ENCODE peak calls at places on chromosomes 13 and 19, in four cellular contexts. U is GM12878, N is A549, L is HepG2. C is an unnamed sample.

GRCh38 chr19:51103811-51104470 is 4.3 kb downstream of the CTU1 start:
- DNase-seq in L (no peak), N (no peak), U (no peak), C (no peak)

GRCh38 chr13:48221301-48222190 is 11.5 kb upstream of the ITM2B start:
- DNase-seq in N (no peak), L (no peak), U (no peak), C (no peak)

GRCh38 chr13:111387026-111387871 is 66.8 kb downstream of the TEX29 start:
- DNase-seq in L (no peak), N (no peak), U (no peak), C (no peak)

GRCh38 chr13:30743319-30744055 is 8.1 kb downstream of the ALOX5AP start:
- DNase-seq in L (peak; percentile 10), U (no peak), N (peak; percentile 80), C (no peak)

GRCh38 chr13:30319130-30319529 is 11.8 kb upstream of the KATNAL1 start:
- DNase-seq in U (no peak), L (no peak), N (no peak), C (no peak)

GRCh38 chr19:2923510-2923909 is 21.3 kb downstream of the ZNF77 start:
- DNase-seq in N (no peak), U (no peak), L (peak; percentile 21), C (no peak)

GRCh38 chr19:40542197-40542859 is 34.3 kb upstream of the SHKBP1 start:
- DNase-seq in L (no peak), U (no peak), N (no peak), C (no peak)

GRCh38 chr13:112567161-112567862 is 20.6 kb downstream of the TUBGCP3 start:
- DNase-seq in U (no peak), N (no peak), L (no peak), C (no peak)

GRCh38 chr13:36413161-36413560 is 19.1 kb upstream of the CCNA1 start:
- DNase-seq in U (no peak), L (no peak), N (no peak), C (no peak)

GRCh38 chr13:20127563-20128458 is 33.0 kb downstream of the GJA3 start:
- DNase-seq in U (no peak), L (peak; percentile 53), N (peak; percentile 21), C (no peak)

GRCh38 chr13:77374786-77375185 is 47.9 kb upstream of the MYCBP2 start:
- DNase-seq in U (no peak), L (no peak), N (no peak), C (no peak)

GRCh38 chr13:47546963-47547345 is 454.1 kb downstream of the SUCLA2 start:
- DNase-seq in L (no peak), N (no peak), U (no peak), C (no peak)

GRCh38 chr19:5686647-5687359 is 3.3 kb upstream of the RPL36 start:
- DNase-seq in N (peak; percentile 74), U (peak; percentile 73), L (peak; percentile 87), C (peak; percentile 95)

DNA sequence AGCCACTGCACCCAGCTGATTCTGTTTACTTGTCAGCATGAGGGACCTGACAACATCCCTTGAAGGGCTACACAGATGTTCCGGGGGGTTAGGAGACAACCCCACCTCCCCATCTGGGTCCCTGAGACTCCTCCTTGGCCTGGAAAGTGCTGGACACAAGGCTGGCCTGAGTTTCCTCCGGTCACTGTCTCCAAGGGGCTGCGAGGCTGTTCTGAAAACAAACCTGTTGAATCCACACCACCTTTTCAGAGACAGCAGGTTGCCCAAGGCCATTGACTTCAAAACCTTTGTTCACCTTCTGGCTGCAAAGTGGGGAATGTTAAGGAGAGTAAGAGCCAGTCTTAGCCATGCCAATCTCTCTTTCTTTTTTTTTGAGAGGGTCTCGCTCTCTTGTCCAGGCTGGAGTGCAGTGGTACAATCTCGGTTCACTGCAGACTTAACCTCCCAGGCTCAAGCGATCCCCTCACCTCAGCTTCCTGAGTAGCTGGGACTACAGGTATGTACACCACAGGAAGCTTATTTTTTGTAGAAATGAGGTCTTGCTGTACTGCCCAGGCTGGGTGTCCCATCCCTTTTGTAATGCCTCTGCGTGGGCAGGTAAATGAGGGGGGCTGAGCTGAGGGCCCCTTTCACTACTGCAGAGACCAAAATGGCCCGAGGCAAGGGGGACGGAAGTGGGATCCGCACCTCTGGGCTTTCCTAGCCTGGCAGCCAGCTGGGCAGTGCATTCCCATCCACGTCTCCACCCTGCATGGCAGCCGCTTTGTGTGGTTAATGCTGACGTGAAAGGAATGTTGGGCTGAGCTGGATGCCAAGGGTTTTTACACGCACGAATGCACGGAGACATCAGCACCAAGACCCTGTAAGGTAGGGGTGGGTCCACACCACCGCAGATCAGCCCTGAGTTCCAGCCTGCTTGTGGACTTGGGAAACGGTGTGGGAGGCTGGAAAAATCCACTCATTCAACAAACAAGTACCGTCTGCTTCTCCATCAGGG is 1.9 kb upstream of the ZNF628 start:
- DNase-seq in U (no peak), N (no peak), L (no peak), C (no peak)
- TF ChIP-seq CHD4 in U (no peak), N (no peak), L (no peak), C (no peak)

GRCh38 chr19:15666883-15667282 is 6.0 kb upstream of the CYP4F12 start:
- DNase-seq in U (no peak), L (no peak), N (no peak), C (no peak)
- TF ChIP-seq CHD4 in U (no peak), L (no peak), N (no peak), C (no peak)

GRCh38 chr19:43532571-43532961 is 422 bp upstream of the ZNF575 start:
- DNase-seq in L (no peak), N (peak; percentile 79), U (no peak), C (no peak)
- TF ChIP-seq CHD4 in L (no peak), N (no peak), U (no peak), C (no peak)

DNA sequence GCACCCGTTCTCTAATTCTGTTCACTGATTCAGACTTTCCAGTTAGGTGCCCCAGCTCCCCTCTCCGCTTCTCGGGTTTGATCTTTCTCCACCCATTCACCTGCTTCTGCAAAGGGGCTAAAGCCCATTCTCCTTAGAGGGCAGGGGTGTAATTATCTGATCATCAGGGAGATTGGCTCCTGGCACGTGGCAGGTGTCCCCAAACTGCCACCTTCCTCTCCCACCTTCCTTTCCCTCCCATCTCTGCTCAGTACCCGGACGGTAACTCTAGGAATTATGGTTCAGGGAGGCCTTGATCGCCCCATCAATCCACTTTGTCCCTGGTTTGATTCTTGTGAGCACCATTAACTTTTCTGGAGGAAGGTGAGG is 212 bp downstream of the FFAR1 start:
- DNase-seq in U (no peak), L (no peak), N (no peak), C (no peak)
- TF ChIP-seq CHD4 in U (no peak), L (no peak), N (no peak), C (no peak)